ENCODE peak calls at places on chromosomes 12 and 14, in four cellular contexts. One of them, this sample, is unnamed.

GRCh38 chr14:28875937-28876910 is 109.6 kb downstream of the FOXG1 start:
- DNase-seq in OCI-LY7: no peak
- DNase-seq in AG04450: no peak
- DNase-seq in psoas muscle: no peak
- DNase-seq in this sample: no peak

GRCh38 chr12:60437297-60437696 is 841.5 kb downstream of the SLC16A7 start:
- DNase-seq in OCI-LY7: no peak
- DNase-seq in AG04450: no peak
- DNase-seq in psoas muscle: no peak
- DNase-seq in this sample: no peak

GRCh38 chr14:104546021-104546491 is 33.5 kb upstream of the C14orf180 start:
- DNase-seq in AG04450: no peak
- DNase-seq in psoas muscle: no peak
- DNase-seq in OCI-LY7: no peak
- DNase-seq in this sample: no peak

GRCh38 chr12:3540387-3541320 is 49.7 kb downstream of the PRMT8 start:
- DNase-seq in AG04450: no peak
- DNase-seq in OCI-LY7: no peak
- DNase-seq in psoas muscle: no peak
- DNase-seq in this sample: no peak

GRCh38 chr12:11967356-11968040 is 103.2 kb upstream of the BCL2L14 start:
- DNase-seq in OCI-LY7: no peak
- DNase-seq in psoas muscle: no peak
- DNase-seq in AG04450: no peak
- DNase-seq in this sample: no peak

GRCh38 chr12:47838286-47838931 is 18.7 kb upstream of the HDAC7 start:
- DNase-seq in AG04450: no peak
- DNase-seq in psoas muscle: no peak
- DNase-seq in OCI-LY7: peak; percentile 67
- DNase-seq in this sample: no peak

GRCh38 chr14:23143911-23144310 is 24.9 kb upstream of the CEBPE start:
- DNase-seq in OCI-LY7: no peak
- DNase-seq in psoas muscle: no peak
- DNase-seq in AG04450: no peak
- DNase-seq in this sample: no peak

GRCh38 chr14:58744951-58745350 is 107.2 kb downstream of the DACT1 start:
- DNase-seq in OCI-LY7: no peak
- DNase-seq in psoas muscle: no peak
- DNase-seq in AG04450: no peak
- DNase-seq in this sample: no peak

GRCh38 chr12:32230607-32230982 is 123.9 kb downstream of the BICD1 start:
- DNase-seq in OCI-LY7: peak; percentile 84
- DNase-seq in psoas muscle: no peak
- DNase-seq in AG04450: no peak
- DNase-seq in this sample: no peak

GRCh38 chr14:79021756-79022155 is 851.6 kb downstream of the NRXN3 start:
- DNase-seq in psoas muscle: no peak
- DNase-seq in OCI-LY7: no peak
- DNase-seq in AG04450: no peak
- DNase-seq in this sample: no peak

GRCh38 chr12:118317729-118318128 is 55.0 kb downstream of the TAOK3 start:
- DNase-seq in OCI-LY7: no peak
- DNase-seq in psoas muscle: no peak
- DNase-seq in AG04450: no peak
- DNase-seq in this sample: no peak

GRCh38 chr12:72612171-72612570 is 340.0 kb downstream of the TRHDE start:
- DNase-seq in AG04450: no peak
- DNase-seq in OCI-LY7: no peak
- DNase-seq in psoas muscle: no peak
- DNase-seq in this sample: no peak

GRCh38 chr12:44647891-44648690 is 228.0 kb downstream of the NELL2 start:
- DNase-seq in OCI-LY7: no peak
- DNase-seq in psoas muscle: no peak
- DNase-seq in AG04450: no peak
- DNase-seq in this sample: no peak

GRCh38 chr14:104386281-104386841 is 193.2 kb upstream of the C14orf180 start:
- DNase-seq in OCI-LY7: no peak
- DNase-seq in AG04450: no peak
- DNase-seq in psoas muscle: no peak
- DNase-seq in this sample: no peak

GRCh38 chr14:44959538-44959937 is 2.2 kb downstream of the KLHL28 start:
- DNase-seq in OCI-LY7: no peak
- DNase-seq in psoas muscle: no peak
- DNase-seq in AG04450: no peak
- DNase-seq in this sample: no peak
- H3K4me3 ChIP-seq in OCI-LY7: peak overlapping the region; percentile 86
- H3K4me3 ChIP-seq in psoas muscle: peak overlapping the region; percentile 89
- H3K4me3 ChIP-seq in AG04450: no peak overlapping the region
- H3K4me3 ChIP-seq in this sample: no peak overlapping the region

GRCh38 chr12:6722863-6723262 is 983 bp upstream of the COPS7A start:
- DNase-seq in AG04450: no peak
- DNase-seq in OCI-LY7: no peak
- DNase-seq in psoas muscle: no peak
- DNase-seq in this sample: no peak
- H3K4me3 ChIP-seq in AG04450: no peak overlapping the region
- H3K4me3 ChIP-seq in OCI-LY7: peak overlapping the region; percentile 76
- H3K4me3 ChIP-seq in psoas muscle: peak overlapping the region; percentile 68
- H3K4me3 ChIP-seq in this sample: no peak overlapping the region

DNA sequence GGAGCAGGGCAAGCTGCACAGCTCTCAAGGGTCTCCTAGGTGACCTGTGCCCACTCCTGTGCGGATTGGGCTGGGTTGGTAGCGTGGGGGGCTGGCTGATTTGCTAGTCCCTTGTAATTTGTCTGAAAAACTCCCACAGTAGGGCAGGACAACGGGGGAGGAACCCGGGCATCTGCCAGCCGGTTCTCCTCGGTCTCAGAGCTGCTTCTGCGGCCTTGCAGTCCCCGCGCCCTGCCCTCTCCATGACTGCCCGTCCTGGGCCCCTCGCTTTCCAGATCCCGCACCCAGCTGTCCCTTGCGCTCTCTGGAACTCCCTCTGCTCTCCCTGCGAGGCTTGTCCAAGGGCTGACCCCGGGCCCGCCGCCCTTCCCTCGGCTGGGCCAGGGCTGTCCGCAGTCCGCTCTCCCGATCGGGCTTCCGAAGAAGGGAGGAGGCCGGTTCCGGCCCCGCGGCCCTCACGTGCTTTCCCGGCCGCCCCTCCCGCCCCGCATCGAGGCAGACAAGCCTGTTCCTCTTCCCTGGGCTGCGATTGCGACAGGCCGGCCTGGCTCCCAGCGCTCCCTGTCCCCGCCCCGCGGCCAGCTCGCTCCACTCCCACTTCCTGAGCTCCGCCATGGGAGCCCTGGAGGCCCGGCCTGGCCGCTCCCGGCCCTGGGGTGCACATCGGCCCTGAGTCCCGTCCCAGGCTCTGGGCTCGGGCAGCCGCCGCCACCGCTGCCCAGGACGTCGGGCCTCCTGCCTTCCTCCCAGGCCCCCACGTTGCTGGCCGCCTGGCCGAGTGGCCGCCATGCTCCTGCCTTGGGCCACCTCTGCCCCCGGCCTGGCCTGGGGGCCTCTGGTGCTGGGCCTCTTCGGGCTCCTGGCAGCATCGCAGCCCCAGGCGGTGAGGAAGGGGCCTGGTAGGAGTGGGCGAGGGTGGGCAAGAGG is at the start of gene LTBR:
- DNase-seq in AG04450: peak; percentile 76
- DNase-seq in psoas muscle: peak; percentile 99
- DNase-seq in OCI-LY7: no peak
- DNase-seq in this sample: peak; percentile 76
- H3K4me3 ChIP-seq in AG04450: peak within 1 kb of the TSS; percentile 72
- H3K4me3 ChIP-seq in psoas muscle: peak within 1 kb of the TSS; percentile 83
- H3K4me3 ChIP-seq in OCI-LY7: no peak within 1 kb of the TSS
- H3K4me3 ChIP-seq in this sample: peak within 1 kb of the TSS; percentile 66

GRCh38 chr14:37598085-37598972 is 2.9 kb downstream of the TTC6 start:
- DNase-seq in AG04450: no peak
- DNase-seq in psoas muscle: no peak
- DNase-seq in OCI-LY7: no peak
- DNase-seq in this sample: no peak
- H3K4me3 ChIP-seq in AG04450: no peak overlapping the region
- H3K4me3 ChIP-seq in psoas muscle: peak overlapping the region; percentile 44
- H3K4me3 ChIP-seq in OCI-LY7: no peak overlapping the region
- H3K4me3 ChIP-seq in this sample: no peak overlapping the region

DNA sequence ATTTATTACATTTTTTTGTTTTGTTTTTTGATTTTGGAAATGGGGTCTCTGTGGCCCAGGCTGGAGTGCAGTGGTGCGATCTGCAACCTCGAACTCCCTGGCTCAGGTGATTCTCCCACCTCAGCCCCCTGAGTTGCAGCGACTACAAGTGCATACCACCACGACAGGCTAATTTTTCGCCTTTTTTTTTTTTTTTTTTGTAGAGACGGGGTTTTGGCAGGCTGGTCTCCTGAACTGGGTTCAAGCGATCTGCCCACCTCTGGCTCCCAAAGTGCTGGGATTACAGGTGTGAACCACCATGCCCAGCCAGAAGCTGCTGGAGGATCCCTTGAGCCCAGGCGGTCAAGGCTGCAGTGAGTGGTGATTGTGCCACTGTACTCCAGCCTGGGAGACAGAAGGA is 2.3 kb downstream of the MON2 start:
- DNase-seq in AG04450: no peak
- DNase-seq in OCI-LY7: no peak
- DNase-seq in psoas muscle: no peak
- DNase-seq in this sample: no peak
- H3K4me3 ChIP-seq in AG04450: peak overlapping the region; percentile 41
- H3K4me3 ChIP-seq in OCI-LY7: peak overlapping the region; percentile 99
- H3K4me3 ChIP-seq in psoas muscle: peak overlapping the region; percentile 99
- H3K4me3 ChIP-seq in this sample: peak overlapping the region; percentile 88

DNA sequence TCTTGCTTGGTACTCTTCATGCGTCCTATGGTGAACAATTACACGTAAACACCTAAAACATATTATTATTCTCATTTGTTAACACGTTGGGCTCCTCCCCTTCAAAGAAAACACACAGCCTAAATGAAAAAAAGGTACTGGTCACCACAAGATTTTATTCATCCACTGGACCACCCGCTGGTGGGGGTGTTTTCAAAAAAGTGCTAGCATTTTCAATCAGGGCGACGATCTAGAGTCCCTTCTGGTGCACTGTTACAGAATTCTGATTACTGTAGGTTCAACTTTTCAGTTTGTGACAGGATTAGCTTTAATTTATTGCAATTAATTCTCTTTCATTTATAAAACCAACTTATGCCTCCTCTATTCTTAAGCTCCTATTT is 465 bp downstream of the MAGOHB start:
- DNase-seq in OCI-LY7: no peak
- DNase-seq in psoas muscle: no peak
- DNase-seq in AG04450: no peak
- DNase-seq in this sample: no peak
- H3K4me3 ChIP-seq in OCI-LY7: peak overlapping the region; percentile 91
- H3K4me3 ChIP-seq in psoas muscle: peak overlapping the region; percentile 68
- H3K4me3 ChIP-seq in AG04450: peak overlapping the region; percentile 95
- H3K4me3 ChIP-seq in this sample: peak overlapping the region; percentile 89